ENCODE peak calls at places on chromosomes 7 and 10, in six cellular contexts. One of them, this sample, is unnamed.

GRCh38 chr7:99368750-99369389 is 5.7 kb upstream of the ARPC1B start:
- DNase-seq in GM12878: no peak
- DNase-seq in A549: no peak
- DNase-seq in HCT116: no peak
- DNase-seq in K562: peak
- DNase-seq in Panc1: no peak
- DNase-seq in this sample: peak

GRCh38 chr7:134778941-134779740 is at the start of gene CALD1:
- DNase-seq in GM12878: no peak
- DNase-seq in A549: peak
- DNase-seq in HCT116: peak
- DNase-seq in K562: no peak
- DNase-seq in Panc1: peak
- DNase-seq in this sample: peak

GRCh38 chr7:107982918-107983389 is 20.0 kb downstream of the LAMB1 start:
- DNase-seq in GM12878: no peak
- DNase-seq in A549: peak
- DNase-seq in HCT116: no peak
- DNase-seq in K562: no peak
- DNase-seq in Panc1: no peak
- DNase-seq in this sample: no peak

GRCh38 chr7:66043681-66044497 is 31.7 kb upstream of the ASL start:
- DNase-seq in GM12878: no peak
- DNase-seq in A549: no peak
- DNase-seq in HCT116: no peak
- DNase-seq in K562: no peak
- DNase-seq in Panc1: no peak
- DNase-seq in this sample: peak

GRCh38 chr10:76422769-76423168 is 991.3 kb downstream of the LRMDA start:
- DNase-seq in GM12878: no peak
- DNase-seq in A549: no peak
- DNase-seq in HCT116: no peak
- DNase-seq in K562: no peak
- DNase-seq in Panc1: no peak
- DNase-seq in this sample: no peak

GRCh38 chr7:85471312-85471711 is 284.5 kb upstream of the SEMA3D start:
- DNase-seq in GM12878: no peak
- DNase-seq in A549: no peak
- DNase-seq in HCT116: no peak
- DNase-seq in K562: no peak
- DNase-seq in Panc1: no peak
- DNase-seq in this sample: no peak

GRCh38 chr10:92559051-92559450 is 14.8 kb downstream of the IDE start:
- DNase-seq in GM12878: no peak
- DNase-seq in A549: peak
- DNase-seq in HCT116: no peak
- DNase-seq in K562: no peak
- DNase-seq in Panc1: no peak
- DNase-seq in this sample: no peak

GRCh38 chr7:83731154-83731553 is 82.2 kb upstream of the SEMA3E start:
- DNase-seq in GM12878: no peak
- DNase-seq in A549: no peak
- DNase-seq in HCT116: no peak
- DNase-seq in K562: no peak
- DNase-seq in Panc1: no peak
- DNase-seq in this sample: peak

GRCh38 chr7:99446096-99446495 is 7.4 kb downstream of the CPSF4 start:
- DNase-seq in GM12878: no peak
- DNase-seq in A549: no peak
- DNase-seq in HCT116: no peak
- DNase-seq in K562: no peak
- DNase-seq in Panc1: no peak
- DNase-seq in this sample: no peak

GRCh38 chr7:120856198-120856597 is 1.7 kb downstream of the TSPAN12 start:
- DNase-seq in GM12878: no peak
- DNase-seq in A549: no peak
- DNase-seq in HCT116: no peak
- DNase-seq in K562: no peak
- DNase-seq in Panc1: no peak
- DNase-seq in this sample: no peak

GRCh38 chr7:15313361-15313760 is 248.5 kb downstream of the AGMO start:
- DNase-seq in GM12878: no peak
- DNase-seq in A549: no peak
- DNase-seq in HCT116: no peak
- DNase-seq in K562: no peak
- DNase-seq in Panc1: no peak
- DNase-seq in this sample: no peak

GRCh38 chr7:83611776-83612175 is 37.2 kb downstream of the SEMA3E start:
- DNase-seq in GM12878: no peak
- DNase-seq in A549: no peak
- DNase-seq in HCT116: no peak
- DNase-seq in K562: no peak
- DNase-seq in Panc1: no peak
- DNase-seq in this sample: peak

GRCh38 chr7:23893942-23894890 is 184.2 kb downstream of the STK31 start:
- DNase-seq in GM12878: peak
- DNase-seq in A549: no peak
- DNase-seq in HCT116: no peak
- DNase-seq in K562: no peak
- DNase-seq in Panc1: no peak
- DNase-seq in this sample: no peak

GRCh38 chr7:36040679-36041078 is 112.4 kb upstream of the EEPD1 start:
- DNase-seq in GM12878: no peak
- DNase-seq in A549: no peak
- DNase-seq in HCT116: no peak
- DNase-seq in K562: no peak
- DNase-seq in Panc1: no peak
- DNase-seq in this sample: no peak

GRCh38 chr10:103546401-103546800 is 52.9 kb downstream of the NEURL1 start:
- DNase-seq in GM12878: no peak
- DNase-seq in A549: no peak
- DNase-seq in HCT116: no peak
- DNase-seq in K562: no peak
- DNase-seq in Panc1: no peak
- DNase-seq in this sample: no peak

GRCh38 chr10:70191161-70191770 is 21.0 kb upstream of the SAR1A start:
- DNase-seq in GM12878: no peak
- DNase-seq in A549: no peak
- DNase-seq in HCT116: no peak
- DNase-seq in K562: no peak
- DNase-seq in Panc1: no peak
- DNase-seq in this sample: no peak

GRCh38 chr7:5630670-5631069 is 150.8 kb downstream of the RNF216 start:
- DNase-seq in GM12878: no peak
- DNase-seq in A549: no peak
- DNase-seq in HCT116: no peak
- DNase-seq in K562: no peak
- DNase-seq in Panc1: no peak
- DNase-seq in this sample: no peak

GRCh38 chr7:549103-549890 is 29.7 kb upstream of the PDGFA start:
- DNase-seq in GM12878: no peak
- DNase-seq in A549: no peak
- DNase-seq in HCT116: no peak
- DNase-seq in K562: no peak
- DNase-seq in Panc1: no peak
- DNase-seq in this sample: no peak

GRCh38 chr7:132504851-132505250 is 71.4 kb downstream of the PLXNA4 start:
- DNase-seq in GM12878: no peak
- DNase-seq in A549: no peak
- DNase-seq in HCT116: no peak
- DNase-seq in K562: no peak
- DNase-seq in Panc1: no peak
- DNase-seq in this sample: no peak

GRCh38 chr10:112721080-112721698 is 228.9 kb upstream of the TCF7L2 start:
- DNase-seq in GM12878: peak
- DNase-seq in A549: peak
- DNase-seq in HCT116: peak
- DNase-seq in K562: peak
- DNase-seq in Panc1: peak
- DNase-seq in this sample: peak

GRCh38 chr7:30879139-30880089 is 32.2 kb upstream of the AQP1 start:
- DNase-seq in GM12878: no peak
- DNase-seq in A549: no peak
- DNase-seq in HCT116: no peak
- DNase-seq in K562: no peak
- DNase-seq in Panc1: no peak
- DNase-seq in this sample: peak

GRCh38 chr7:5758286-5758685 is 23.2 kb downstream of the RNF216 start:
- DNase-seq in GM12878: no peak
- DNase-seq in A549: no peak
- DNase-seq in HCT116: no peak
- DNase-seq in K562: no peak
- DNase-seq in Panc1: no peak
- DNase-seq in this sample: no peak

GRCh38 chr10:16639457-16639856 is 117.8 kb upstream of the C1QL3 start:
- DNase-seq in GM12878: no peak
- DNase-seq in A549: no peak
- DNase-seq in HCT116: no peak
- DNase-seq in K562: no peak
- DNase-seq in Panc1: no peak
- DNase-seq in this sample: no peak

GRCh38 chr7:157461805-157462771 is 125.3 kb downstream of the DNAJB6 start:
- DNase-seq in GM12878: no peak
- DNase-seq in A549: no peak
- DNase-seq in HCT116: no peak
- DNase-seq in K562: no peak
- DNase-seq in Panc1: no peak
- DNase-seq in this sample: no peak

GRCh38 chr10:43394868-43395267 is 14.1 kb downstream of the HNRNPF start:
- DNase-seq in GM12878: no peak
- DNase-seq in A549: no peak
- DNase-seq in HCT116: no peak
- DNase-seq in K562: peak
- DNase-seq in Panc1: no peak
- DNase-seq in this sample: no peak

GRCh38 chr7:155533827-155534690 is 12.3 kb downstream of the CNPY1 start:
- DNase-seq in GM12878: no peak
- DNase-seq in A549: peak
- DNase-seq in HCT116: no peak
- DNase-seq in K562: peak
- DNase-seq in Panc1: no peak
- DNase-seq in this sample: peak

GRCh38 chr7:154212861-154213260 is 160.7 kb downstream of the DPP6 start:
- DNase-seq in GM12878: no peak
- DNase-seq in A549: no peak
- DNase-seq in HCT116: no peak
- DNase-seq in K562: no peak
- DNase-seq in Panc1: no peak
- DNase-seq in this sample: no peak

GRCh38 chr10:478471-479245 is 210.8 kb downstream of the DIP2C start:
- DNase-seq in GM12878: no peak
- DNase-seq in A549: no peak
- DNase-seq in HCT116: no peak
- DNase-seq in K562: no peak
- DNase-seq in Panc1: no peak
- DNase-seq in this sample: no peak

GRCh38 chr10:97648557-97649404 is 8.3 kb downstream of the PI4K2A start:
- DNase-seq in GM12878: peak
- DNase-seq in A549: peak
- DNase-seq in HCT116: peak
- DNase-seq in K562: peak
- DNase-seq in Panc1: peak
- DNase-seq in this sample: peak

GRCh38 chr10:78299861-78300453 is 266.3 kb downstream of the RPS24 start:
- DNase-seq in GM12878: peak
- DNase-seq in A549: no peak
- DNase-seq in HCT116: peak
- DNase-seq in K562: no peak
- DNase-seq in Panc1: no peak
- DNase-seq in this sample: no peak

GRCh38 chr10:69653561-69653960 is 23.5 kb downstream of the FAM241B start:
- DNase-seq in GM12878: no peak
- DNase-seq in A549: no peak
- DNase-seq in HCT116: no peak
- DNase-seq in K562: no peak
- DNase-seq in Panc1: no peak
- DNase-seq in this sample: no peak

GRCh38 chr7:732094-732541 is 5.0 kb upstream of the PRKAR1B start:
- DNase-seq in GM12878: no peak
- DNase-seq in A549: peak
- DNase-seq in HCT116: peak
- DNase-seq in K562: no peak
- DNase-seq in Panc1: peak
- DNase-seq in this sample: peak

GRCh38 chr10:133239990-133240389 is 2.3 kb downstream of the VENTX start:
- DNase-seq in GM12878: no peak
- DNase-seq in A549: no peak
- DNase-seq in HCT116: no peak
- DNase-seq in K562: no peak
- DNase-seq in Panc1: no peak
- DNase-seq in this sample: no peak

DNA sequence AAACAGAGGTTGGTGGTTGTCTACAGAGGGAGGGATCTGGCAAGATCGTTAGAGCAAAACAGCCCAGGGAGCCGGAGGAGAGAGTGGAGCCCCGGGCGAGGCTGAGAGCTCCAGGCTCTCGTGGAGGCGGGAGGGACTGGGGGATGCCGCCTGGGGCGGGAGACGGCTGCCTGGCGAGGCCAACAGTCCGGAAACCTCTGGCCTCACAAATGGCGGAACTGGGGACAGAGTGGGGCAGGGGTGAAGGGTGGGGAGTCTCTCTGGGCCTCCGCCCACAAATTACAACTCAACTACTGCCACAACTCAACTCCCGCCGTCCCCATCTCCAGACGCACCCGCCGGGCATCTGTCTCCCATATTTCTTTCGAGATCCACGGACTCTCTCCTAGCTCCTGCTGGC is 47.7 kb downstream of the CLEC2L start:
- DNase-seq in GM12878: no peak
- DNase-seq in A549: no peak
- DNase-seq in HCT116: no peak
- DNase-seq in K562: no peak
- DNase-seq in Panc1: no peak
- DNase-seq in this sample: no peak
- TF ChIP-seq REST in GM12878: no peak
- TF ChIP-seq REST in A549: no peak
- TF ChIP-seq REST in HCT116: no peak
- TF ChIP-seq REST in K562: no peak
- TF ChIP-seq REST in Panc1: no peak
- TF ChIP-seq REST in this sample: no peak

GRCh38 chr10:37534166-37534565 is 323.2 kb downstream of the ZNF248 start:
- DNase-seq in GM12878: no peak
- DNase-seq in A549: no peak
- DNase-seq in HCT116: no peak
- DNase-seq in K562: no peak
- DNase-seq in Panc1: no peak
- DNase-seq in this sample: no peak
- H3K27ac ChIP-seq in GM12878: no peak
- H3K27ac ChIP-seq in A549: peak
- H3K27ac ChIP-seq in HCT116: no peak
- H3K27ac ChIP-seq in K562: no peak
- H3K27ac ChIP-seq in Panc1: no peak
- H3K27ac ChIP-seq in this sample: no peak

GRCh38 chr7:64999165-65000004 is 7.1 kb downstream of the ERV3-1 start:
- DNase-seq in GM12878: peak
- DNase-seq in A549: peak
- DNase-seq in HCT116: no peak
- DNase-seq in K562: peak
- DNase-seq in Panc1: no peak
- DNase-seq in this sample: no peak
- TF ChIP-seq REST in GM12878: no peak
- TF ChIP-seq REST in A549: no peak
- TF ChIP-seq REST in HCT116: no peak
- TF ChIP-seq REST in K562: no peak
- TF ChIP-seq REST in Panc1: no peak
- TF ChIP-seq REST in this sample: no peak

GRCh38 chr10:17673517-17674051 is 29.6 kb downstream of the STAM start:
- DNase-seq in GM12878: no peak
- DNase-seq in A549: peak
- DNase-seq in HCT116: peak
- DNase-seq in K562: peak
- DNase-seq in Panc1: peak
- DNase-seq in this sample: peak
- H3K27ac ChIP-seq in GM12878: no peak
- H3K27ac ChIP-seq in A549: peak
- H3K27ac ChIP-seq in HCT116: peak
- H3K27ac ChIP-seq in K562: peak
- H3K27ac ChIP-seq in Panc1: peak
- H3K27ac ChIP-seq in this sample: peak

This sample was measured in GM23338.